ENCODE peak calls at places on chromosomes 7 and 10, in four cellular contexts. X, Q, W and E are unnamed samples.

GRCh38 chr7:1540391-1541271 is 10.1 kb downstream of the MAFK start:
- DNase-seq in X (no peak), Q (no peak), W (no peak), E (no peak)

GRCh38 chr7:95589031-95589430 is 7.3 kb downstream of the PDK4 start:
- DNase-seq in X (no peak), Q (no peak), W (no peak), E (no peak)

GRCh38 chr10:132448248-132448731 is 51.3 kb downstream of the PWWP2B start:
- DNase-seq in X (peak), Q (peak), W (peak), E (peak)

GRCh38 chr10:72088879-72089585 is 681 bp upstream of the SPOCK2 start:
- DNase-seq in X (peak), Q (peak), W (peak), E (peak)

GRCh38 chr7:2255145-2256139 is 13.4 kb downstream of the NUDT1 start:
- DNase-seq in X (no peak), Q (no peak), W (no peak), E (no peak)

GRCh38 chr10:21171936-21172773 is 275.0 kb upstream of the NEBL start:
- DNase-seq in X (no peak), Q (no peak), W (no peak), E (no peak)

GRCh38 chr7:1884583-1885350 is 214.7 kb downstream of the ELFN1 start:
- DNase-seq in X (no peak), Q (no peak), W (no peak), E (no peak)

GRCh38 chr7:4091767-4092166 is 590.3 kb upstream of the FOXK1 start:
- DNase-seq in X (no peak), Q (no peak), W (no peak), E (no peak)

GRCh38 chr10:12387561-12388210 is 38.3 kb downstream of the CAMK1D start:
- DNase-seq in X (no peak), Q (no peak), W (no peak), E (no peak)

GRCh38 chr10:63247771-63248170 is 114.6 kb downstream of the NRBF2 start:
- DNase-seq in X (no peak), Q (no peak), W (no peak), E (no peak)

GRCh38 chr7:112547916-112548315 is 67.1 kb downstream of the LSMEM1 start:
- DNase-seq in X (no peak), Q (no peak), W (no peak), E (no peak)

GRCh38 chr7:75969182-75969581 is 25.2 kb downstream of the TMEM120A start:
- DNase-seq in X (no peak), Q (no peak), W (peak), E (no peak)

GRCh38 chr7:24756989-24757798 is at the start of gene GSDME:
- DNase-seq in X (peak), Q (peak), W (peak), E (peak)

GRCh38 chr7:132965951-132966350 is 115.9 kb downstream of the CHCHD3 start:
- DNase-seq in X (no peak), Q (no peak), W (no peak), E (no peak)